ENCODE peak calls at places on chromosomes 11 and 22, in nine cellular contexts. X is CD4-positive, alpha-beta memory T cell; V is HEK293T; W is RCC 7860; K is ELF-1; D is MM.1S; F is A172; R is NCI-H1105; E is NCI-H748 treated with DMSO at 0.1 percent for 48 hours. T is an unnamed sample.
A peak's percentile ranks its signal among the peaks of the same experiment; 100 is the strongest.

GRCh38 chr22:38923463-38924196 is 33.8 kb upstream of the APOBEC3A start:
- DNase-seq in X (no peak), V (peak; percentile 94), W (peak; percentile 68), K (peak; percentile 41), D (no peak), F (peak; percentile 89), R (peak; percentile 90), E (peak; percentile 98), T (no peak)

GRCh38 chr11:113242767-113243397 is 71.5 kb upstream of the TTC12 start:
- DNase-seq in X (peak; percentile 21), V (no peak), W (no peak), K (peak; percentile 10), D (no peak), F (peak; percentile 16), R (no peak), E (no peak), T (peak; percentile 23)

GRCh38 chr11:91373497-91373896 is 851.1 kb upstream of the FAT3 start:
- DNase-seq in X (no peak), V (no peak), W (no peak), K (no peak), D (no peak), F (no peak), R (no peak), E (no peak), T (no peak)

GRCh38 chr11:71097506-71098240 is 154.7 kb downstream of the SHANK2 start:
- DNase-seq in X (no peak), V (no peak), W (no peak), K (no peak), D (no peak), F (no peak), R (no peak), E (no peak), T (no peak)

GRCh38 chr11:33344611-33345010 is 87.4 kb downstream of the HIPK3 start:
- DNase-seq in X (no peak), V (no peak), W (no peak), K (no peak), D (peak; percentile 67), F (no peak), R (no peak), E (no peak), T (peak; percentile 15)

GRCh38 chr11:34155759-34156062 is 50.3 kb downstream of the NAT10 start:
- DNase-seq in X (no peak), V (no peak), W (no peak), K (no peak), D (no peak), F (no peak), R (no peak), E (no peak), T (no peak)

GRCh38 chr11:69683764-69684333 is 8.7 kb upstream of the LTO1 start:
- DNase-seq in X (no peak), V (no peak), W (no peak), K (peak; percentile 80), D (no peak), F (peak; percentile 29), R (no peak), E (no peak), T (no peak)

GRCh38 chr11:27246925-27247324 is 116.1 kb downstream of the CCDC34 start:
- DNase-seq in X (no peak), V (no peak), W (no peak), K (no peak), D (no peak), F (no peak), R (no peak), E (no peak), T (no peak)

GRCh38 chr11:96254087-96254486 is 88.9 kb downstream of the MAML2 start:
- DNase-seq in X (peak; percentile 28), V (no peak), W (no peak), K (no peak), D (peak; percentile 79), F (peak; percentile 11), R (no peak), E (no peak), T (peak; percentile 79)

GRCh38 chr11:7523416-7524210 is 9.8 kb downstream of the PPFIBP2 start:
- DNase-seq in X (no peak), V (no peak), W (no peak), K (no peak), D (no peak), F (no peak), R (no peak), E (no peak), T (no peak)

GRCh38 chr11:64661146-64661545 is 61.9 kb downstream of the NRXN2 start:
- DNase-seq in X (no peak), V (no peak), W (no peak), K (peak; percentile 70), D (no peak), F (peak; percentile 63), R (no peak), E (no peak), T (no peak)

GRCh38 chr11:77154381-77155081 is 26.5 kb downstream of the MYO7A start:
- DNase-seq in X (no peak), V (no peak), W (no peak), K (no peak), D (no peak), F (no peak), R (peak; percentile 81), E (no peak), T (no peak)

GRCh38 chr11:9138612-9139579 is 47.5 kb upstream of the SCUBE2 start:
- DNase-seq in X (no peak), V (no peak), W (peak; percentile 64), K (no peak), D (no peak), F (peak; percentile 95), R (peak; percentile 85), E (peak; percentile 97), T (no peak)

GRCh38 chr11:12509371-12509770 is 132.0 kb downstream of the PARVA start:
- DNase-seq in X (no peak), V (no peak), W (no peak), K (no peak), D (no peak), F (no peak), R (no peak), E (no peak), T (no peak)

T was measured in GM12865.